ENCODE peak calls at places on chromosome 12, in six cellular contexts. R, A, K, D, Q and F are unnamed samples.

GRCh38 chr12:67034110-67034879 is 234.9 kb upstream of the CAND1 start:
- DNase-seq in R (no peak), A (no peak), K (no peak), D (no peak), Q (no peak), F (no peak)

GRCh38 chr12:62732861-62733427 is 202.0 kb downstream of the PPM1H start:
- DNase-seq in R (no peak), A (no peak), K (no peak), D (no peak), Q (no peak), F (no peak)

GRCh38 chr12:68007466-68007865 is 18.2 kb downstream of the IFNG-AS1 start:
- DNase-seq in R (no peak), A (no peak), K (no peak), D (no peak), Q (no peak), F (no peak)

GRCh38 chr12:2295941-2296461 is 243.2 kb downstream of the CACNA1C start:
- DNase-seq in R (no peak), A (no peak), K (no peak), D (no peak), Q (no peak), F (no peak)

GRCh38 chr12:15933751-15934150 is 22.6 kb downstream of the DERA start:
- DNase-seq in R (no peak), A (no peak), K (no peak), D (no peak), Q (no peak), F (no peak)

GRCh38 chr12:52119398-52120254 is 40.1 kb downstream of the SMIM41 start:
- DNase-seq in R (peak; percentile 47), A (peak; percentile 28), K (peak; percentile 36), D (peak; percentile 94), Q (peak; percentile 71), F (no peak)

GRCh38 chr12:118357327-118358007 is 15.2 kb downstream of the TAOK3 start:
- DNase-seq in R (peak; percentile 52), A (peak; percentile 54), K (peak; percentile 74), D (no peak), Q (no peak), F (peak; percentile 73)

GRCh38 chr12:1827806-1828805 is 7.7 kb downstream of the LRTM2 start:
- DNase-seq in R (no peak), A (no peak), K (no peak), D (no peak), Q (no peak), F (no peak)

GRCh38 chr12:119008691-119009221 is 27.4 kb downstream of the SRRM4 start:
- DNase-seq in R (no peak), A (no peak), K (no peak), D (no peak), Q (no peak), F (no peak)

GRCh38 chr12:70637286-70637685 is at the start of gene PTPRB:
- DNase-seq in R (no peak), A (no peak), K (no peak), D (no peak), Q (no peak), F (no peak)

GRCh38 chr12:47032644-47033043 is 46.8 kb upstream of the PCED1B start:
- DNase-seq in R (no peak), A (peak; percentile 13), K (no peak), D (no peak), Q (no peak), F (peak; percentile 70)

GRCh38 chr12:49627752-49628360 is 4.5 kb downstream of the PRPF40B start:
- DNase-seq in R (no peak), A (no peak), K (no peak), D (no peak), Q (no peak), F (no peak)

GRCh38 chr12:114405199-114405448 is 820 bp downstream of the TBX5 start:
- DNase-seq in R (no peak), A (no peak), K (no peak), D (no peak), Q (no peak), F (no peak)

GRCh38 chr12:10668526-10668925 is 5.3 kb downstream of the STYK1 start:
- DNase-seq in R (peak; percentile 24), A (no peak), K (no peak), D (no peak), Q (no peak), F (peak; percentile 7)

GRCh38 chr12:46661161-46661845 is 164.5 kb downstream of the SLC38A4 start:
- DNase-seq in R (no peak), A (no peak), K (peak; percentile 23), D (no peak), Q (peak; percentile 58), F (peak; percentile 50)

GRCh38 chr12:61584943-61585342 is 675.3 kb upstream of the USP15 start:
- DNase-seq in R (no peak), A (no peak), K (no peak), D (no peak), Q (no peak), F (no peak)

GRCh38 chr12:106415134-106415533 is 57.6 kb downstream of the POLR3B start:
- DNase-seq in R (no peak), A (no peak), K (no peak), D (no peak), Q (no peak), F (no peak)

GRCh38 chr12:52759218-52759617 is 17.9 kb downstream of the KRT76 start:
- DNase-seq in R (no peak), A (no peak), K (no peak), D (no peak), Q (no peak), F (no peak)

GRCh38 chr12:75438052-75438754 is 42.4 kb upstream of the GLIPR1 start:
- DNase-seq in R (no peak), A (no peak), K (peak; percentile 87), D (no peak), Q (no peak), F (no peak)

GRCh38 chr12:1553987-1554982 is 40.1 kb downstream of the FBXL14 start:
- DNase-seq in R (peak; percentile 50), A (no peak), K (no peak), D (no peak), Q (no peak), F (no peak)

GRCh38 chr12:76680940-76681339 is 83.0 kb upstream of the ZDHHC17 start:
- DNase-seq in R (no peak), A (no peak), K (no peak), D (no peak), Q (no peak), F (no peak)

GRCh38 chr12:52360106-52360662 is 7.1 kb downstream of the KRT85 start:
- DNase-seq in R (no peak), A (no peak), K (no peak), D (peak; percentile 12), Q (no peak), F (no peak)

GRCh38 chr12:2877959-2878732 is 1.1 kb downstream of the RHNO1 start:
- DNase-seq in R (no peak), A (no peak), K (no peak), D (no peak), Q (no peak), F (peak; percentile 59)

GRCh38 chr12:16325426-16325825 is 22.0 kb upstream of the MGST1 start:
- DNase-seq in R (peak; percentile 74), A (no peak), K (no peak), D (no peak), Q (no peak), F (no peak)

GRCh38 chr12:27193106-27193505 is 51.0 kb upstream of the STK38L start:
- DNase-seq in R (no peak), A (no peak), K (no peak), D (no peak), Q (no peak), F (no peak)

GRCh38 chr12:66695130-66695529 is 16.3 kb upstream of the GRIP1 start:
- DNase-seq in R (no peak), A (no peak), K (no peak), D (no peak), Q (no peak), F (no peak)

GRCh38 chr12:8681129-8681902 is 16.5 kb upstream of the RIMKLB start:
- DNase-seq in R (no peak), A (no peak), K (no peak), D (peak; percentile 58), Q (no peak), F (no peak)

DNA sequence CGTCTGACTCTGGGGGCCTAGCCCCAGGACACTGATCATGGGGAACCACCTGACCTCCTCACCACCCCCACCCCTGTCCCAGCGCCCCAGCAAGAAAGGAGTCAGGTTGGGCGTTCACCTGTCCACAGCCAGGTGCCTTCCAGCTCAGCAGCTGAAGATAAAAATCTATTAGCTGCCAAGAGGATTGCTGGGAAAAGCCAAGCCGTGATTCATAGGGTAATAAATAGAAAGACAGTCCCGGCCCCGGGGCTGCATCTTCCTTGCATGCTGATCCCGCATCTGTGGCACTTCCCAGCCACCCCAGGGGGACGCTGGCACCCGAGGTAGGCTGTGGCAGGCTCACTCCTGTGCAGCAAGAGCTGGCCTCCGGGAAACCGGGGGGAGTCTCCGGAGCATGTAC is 70.2 kb upstream of the NCOR2 start:
- DNase-seq in R (no peak), A (no peak), K (no peak), D (peak; percentile 72), Q (no peak), F (no peak)
- H3K4me1 ChIP-seq in R (peaks cover 5% of the 10 kb centered on the region), A (peaks cover 9% of the 10 kb centered on the region), K (no peaks in the 10 kb centered on the region), D (peaks cover 54% of the 10 kb centered on the region), Q (peaks cover 8% of the 10 kb centered on the region), F (peaks cover 6% of the 10 kb centered on the region)

DNA sequence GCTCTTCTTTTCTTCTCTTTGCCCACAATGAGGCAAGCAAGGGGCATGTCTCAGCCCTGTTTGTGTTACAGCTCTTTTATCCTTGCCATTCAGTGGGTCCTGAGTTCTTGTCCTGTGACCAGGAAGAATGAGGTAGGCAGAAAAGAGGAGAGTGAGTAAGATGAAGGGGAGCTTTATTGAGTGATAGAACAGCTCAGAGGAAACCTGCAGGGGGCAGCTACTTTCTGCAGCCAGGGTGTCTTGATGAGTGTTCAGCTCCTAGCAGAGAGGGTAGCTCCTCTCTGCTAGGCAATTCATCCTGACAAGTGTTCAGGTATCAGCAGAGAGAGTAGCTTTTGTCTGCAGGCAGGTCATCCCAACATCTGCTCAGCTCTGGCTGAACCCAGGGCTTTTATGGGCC is 41.0 kb downstream of the HSD17B6 start:
- DNase-seq in R (no peak), A (no peak), K (no peak), D (no peak), Q (no peak), F (no peak)
- H3K9me3 ChIP-seq in R (peaks cover 3% of the 10 kb centered on the region), A (no peaks in the 10 kb centered on the region), K (peaks cover 11% of the 10 kb centered on the region), D (peaks cover 12% of the 10 kb centered on the region), Q (no peaks in the 10 kb centered on the region), F (peaks cover 14% of the 10 kb centered on the region)

GRCh38 chr12:4145990-4146859 is 127.3 kb upstream of the CCND2 start:
- DNase-seq in R (no peak), A (no peak), K (no peak), D (peak; percentile 21), Q (no peak), F (peak; percentile 60)
- H3K4me1 ChIP-seq in R (no peaks in the 10 kb centered on the region), A (peaks cover 12% of the 10 kb centered on the region), K (peaks cover 18% of the 10 kb centered on the region), D (no peaks in the 10 kb centered on the region), Q (no peaks in the 10 kb centered on the region), F (peaks cover 72% of the 10 kb centered on the region)

GRCh38 chr12:108581311-108582227 is 16.3 kb downstream of the TMEM119 start:
- DNase-seq in R (no peak), A (no peak), K (no peak), D (no peak), Q (peak; percentile 23), F (no peak)

GRCh38 chr12:108578813-108579212 is 16.4 kb downstream of the ISCU start:
- DNase-seq in R (no peak), A (no peak), K (no peak), D (no peak), Q (no peak), F (no peak)

GRCh38 chr12:108582509-108582908 is 15.4 kb downstream of the TMEM119 start:
- DNase-seq in R (no peak), A (no peak), K (no peak), D (no peak), Q (no peak), F (no peak)

GRCh38 chr12:108578264-108578663 is 15.9 kb downstream of the ISCU start:
- DNase-seq in R (no peak), A (no peak), K (no peak), D (no peak), Q (no peak), F (no peak)

GRCh38 chr12:108580531-108580930 is 17.4 kb downstream of the TMEM119 start:
- DNase-seq in R (no peak), A (no peak), K (no peak), D (no peak), Q (no peak), F (no peak)
- H3K9me3 ChIP-seq in R (no peaks in the 10 kb centered on the region), A (no peaks in the 10 kb centered on the region), K (no peaks in the 10 kb centered on the region), D (no peaks in the 10 kb centered on the region), Q (no peaks in the 10 kb centered on the region), F (no peaks in the 10 kb centered on the region)